ENCODE peak calls at places on chromosome 11, in nine cellular contexts. X is stimulated activated CD8-positive, alpha-beta memory T cell treated with anti-CD3 and anti-CD28 coated beads, Interleukin-4, amount 100 ng/mL, for 1 hour; G is stromal cell of bone marrow; E is iris pigment epithelial cell; L is right cardiac atrium; N is lung; K is Right ventricle myocardium superior; V is HuH-7.5; O is HT1080. Z is an unnamed sample.

GRCh38 chr11:97224396-97224795 is 834.6 kb downstream of the JRKL start:
- DNase-seq in O (no peak), L (no peak), X (no peak), K (no peak), G (no peak), N (no peak), V (no peak), E (no peak), Z (no peak)

GRCh38 chr11:132125855-132126841 is 755.7 kb downstream of the NTM start:
- DNase-seq in N (no peak), L (no peak), O (peak; percentile 21), X (no peak), V (no peak), G (no peak), K (peak; percentile 52), E (no peak), Z (no peak)

GRCh38 chr11:122556605-122557004 is 98.9 kb upstream of the UBASH3B start:
- DNase-seq in L (peak; percentile 31), E (no peak), G (no peak), V (no peak), N (no peak), X (no peak), K (no peak), O (no peak), Z (no peak)

GRCh38 chr11:125224391-125225015 is 60.0 kb downstream of the PKNOX2 start:
- DNase-seq in E (peak; percentile 45), N (no peak), V (no peak), K (peak; percentile 56), O (no peak), X (no peak), L (peak; percentile 47), G (peak; percentile 16), Z (no peak)

GRCh38 chr11:118530180-118530682 is 761 bp upstream of the TMEM25 start:
- DNase-seq in V (peak; percentile 44), K (peak; percentile 50), G (no peak), X (no peak), E (peak; percentile 28), O (no peak), N (no peak), L (no peak), Z (no peak)

GRCh38 chr11:43736502-43737193 is 56.1 kb downstream of the HSD17B12 start:
- DNase-seq in E (peak; percentile 69), V (no peak), X (no peak), O (peak; percentile 3), L (no peak), G (peak; percentile 77), N (no peak), K (no peak), Z (no peak)

GRCh38 chr11:65066315-65066714 is 8.0 kb upstream of the NAALADL1 start:
- DNase-seq in X (no peak), V (no peak), O (no peak), L (no peak), E (no peak), G (no peak), N (no peak), K (no peak), Z (no peak)

GRCh38 chr11:7673724-7674434 is 579 bp upstream of the CYB5R2 start:
- DNase-seq in G (no peak), O (no peak), X (no peak), L (peak; percentile 44), K (peak; percentile 53), E (peak; percentile 51), N (no peak), V (peak; percentile 63), Z (no peak)

GRCh38 chr11:70863988-70864387 is 388.4 kb downstream of the SHANK2 start:
- DNase-seq in E (no peak), L (no peak), X (no peak), G (no peak), V (no peak), N (no peak), O (no peak), K (no peak), Z (no peak)

GRCh38 chr11:121416909-121417567 is 35.1 kb upstream of the SORL1 start:
- DNase-seq in N (peak; percentile 93), V (no peak), K (peak; percentile 88), E (peak; percentile 84), X (peak; percentile 7), G (peak; percentile 93), O (peak; percentile 94), L (peak; percentile 89), Z (peak; percentile 60)

GRCh38 chr11:47204633-47204989 is 10.2 kb upstream of the DDB2 start:
- DNase-seq in L (no peak), G (peak; percentile 58), O (peak; percentile 80), K (no peak), N (no peak), E (peak; percentile 50), X (no peak), V (no peak), Z (peak; percentile 44)

GRCh38 chr11:134956461-134957209 is 544.6 kb upstream of the B3GAT1 start:
- DNase-seq in O (no peak), K (no peak), X (no peak), L (no peak), N (no peak), E (no peak), V (no peak), G (no peak), Z (no peak)

GRCh38 chr11:68659158-68659921 is 25.0 kb upstream of the GAL start:
- DNase-seq in G (peak; percentile 98), E (peak; percentile 99), L (peak; percentile 84), O (peak; percentile 87), K (peak; percentile 82), V (no peak), X (no peak), N (peak; percentile 44), Z (peak; percentile 82)

GRCh38 chr11:33942954-33943353 is 51.1 kb upstream of the LMO2 start:
- DNase-seq in N (no peak), X (no peak), K (peak; percentile 54), O (peak; percentile 81), E (peak; percentile 86), V (no peak), L (peak; percentile 83), G (peak; percentile 95), Z (peak; percentile 77)

GRCh38 chr11:116033931-116034553 is 529.8 kb upstream of the CADM1 start:
- DNase-seq in L (no peak), N (peak; percentile 57), O (no peak), K (no peak), X (no peak), V (no peak), E (no peak), G (no peak), Z (no peak)

GRCh38 chr11:105935791-105936190 is 86.2 kb downstream of the MSANTD4 start:
- DNase-seq in N (no peak), E (peak; percentile 42), K (no peak), L (no peak), O (peak; percentile 94), V (no peak), X (no peak), G (no peak), Z (no peak)

GRCh38 chr11:78331711-78332110 is 85.9 kb downstream of the GAB2 start:
- DNase-seq in V (no peak), O (no peak), X (no peak), E (no peak), L (no peak), N (no peak), K (no peak), G (no peak), Z (no peak)

GRCh38 chr11:12245549-12245986 is 131.8 kb upstream of the PARVA start:
- DNase-seq in K (no peak), V (no peak), E (no peak), L (no peak), N (no peak), G (no peak), O (no peak), X (no peak), Z (no peak)

GRCh38 chr11:26914968-26915367 is 78.9 kb upstream of the FIBIN start:
- DNase-seq in X (no peak), G (no peak), N (no peak), L (no peak), K (no peak), O (no peak), E (no peak), V (no peak), Z (no peak)

GRCh38 chr11:42593426-42593825 is 718.4 kb upstream of the API5 start:
- DNase-seq in V (no peak), E (no peak), L (no peak), X (no peak), O (no peak), N (no peak), K (no peak), G (no peak), Z (no peak)

GRCh38 chr11:129115652-129116585 is 76.2 kb downstream of the ARHGAP32 start:
- DNase-seq in K (no peak), L (no peak), O (peak; percentile 81), E (peak; percentile 68), X (no peak), N (no peak), V (no peak), G (no peak), Z (peak; percentile 44)

Z was measured in GM04503.